ENCODE peak calls at places on chromosome 18, in nine cellular contexts. One of them, this sample, is unnamed.

GRCh38 chr18:48621240-48621639 is 82.4 kb downstream of the CTIF start:
- DNase-seq in left lung: no peak
- DNase-seq in kidney: peak; percentile 48
- DNase-seq in A549: peak; percentile 39
- DNase-seq in cardiac muscle cell: no peak
- DNase-seq in stomach: no peak
- DNase-seq in kidney epithelial cell: no peak
- DNase-seq in uterus: no peak
- DNase-seq in tibial artery: no peak
- DNase-seq in this sample: peak; percentile 47

GRCh38 chr18:37289423-37289822 is 276.2 kb downstream of the CELF4 start:
- DNase-seq in left lung: peak; percentile 24
- DNase-seq in kidney: no peak
- DNase-seq in A549: no peak
- DNase-seq in cardiac muscle cell: no peak
- DNase-seq in stomach: no peak
- DNase-seq in kidney epithelial cell: no peak
- DNase-seq in uterus: no peak
- DNase-seq in tibial artery: no peak
- DNase-seq in this sample: no peak

GRCh38 chr18:35201502-35201901 is 39.3 kb upstream of the ZNF397 start:
- DNase-seq in left lung: no peak
- DNase-seq in kidney: no peak
- DNase-seq in A549: no peak
- DNase-seq in cardiac muscle cell: no peak
- DNase-seq in stomach: no peak
- DNase-seq in kidney epithelial cell: no peak
- DNase-seq in uterus: no peak
- DNase-seq in tibial artery: no peak
- DNase-seq in this sample: no peak

GRCh38 chr18:72197598-72197997 is 346.5 kb downstream of the CBLN2 start:
- DNase-seq in left lung: no peak
- DNase-seq in kidney: no peak
- DNase-seq in A549: no peak
- DNase-seq in cardiac muscle cell: no peak
- DNase-seq in stomach: no peak
- DNase-seq in kidney epithelial cell: no peak
- DNase-seq in uterus: no peak
- DNase-seq in tibial artery: no peak
- DNase-seq in this sample: no peak

GRCh38 chr18:47594063-47594462 is 336.4 kb downstream of the SMAD2 start:
- DNase-seq in left lung: no peak
- DNase-seq in kidney: no peak
- DNase-seq in A549: no peak
- DNase-seq in cardiac muscle cell: no peak
- DNase-seq in stomach: no peak
- DNase-seq in kidney epithelial cell: no peak
- DNase-seq in uterus: no peak
- DNase-seq in tibial artery: no peak
- DNase-seq in this sample: no peak

GRCh38 chr18:33583901-33584300 is 5.9 kb downstream of the ASXL3 start:
- DNase-seq in left lung: no peak
- DNase-seq in kidney: no peak
- DNase-seq in A549: no peak
- DNase-seq in cardiac muscle cell: no peak
- DNase-seq in stomach: no peak
- DNase-seq in kidney epithelial cell: peak; percentile 42
- DNase-seq in uterus: no peak
- DNase-seq in tibial artery: no peak
- DNase-seq in this sample: no peak

GRCh38 chr18:33706391-33706790 is 128.4 kb downstream of the ASXL3 start:
- DNase-seq in left lung: no peak
- DNase-seq in kidney: no peak
- DNase-seq in A549: no peak
- DNase-seq in cardiac muscle cell: no peak
- DNase-seq in stomach: no peak
- DNase-seq in kidney epithelial cell: no peak
- DNase-seq in uterus: no peak
- DNase-seq in tibial artery: no peak
- DNase-seq in this sample: no peak

GRCh38 chr18:77851798-77852197 is 602.1 kb downstream of the GALR1 start:
- DNase-seq in left lung: no peak
- DNase-seq in kidney: no peak
- DNase-seq in A549: no peak
- DNase-seq in cardiac muscle cell: no peak
- DNase-seq in stomach: no peak
- DNase-seq in kidney epithelial cell: no peak
- DNase-seq in uterus: no peak
- DNase-seq in tibial artery: no peak
- DNase-seq in this sample: no peak

GRCh38 chr18:31401156-31402025 is 24.8 kb downstream of the DSG4 start:
- DNase-seq in left lung: no peak
- DNase-seq in kidney: no peak
- DNase-seq in A549: peak; percentile 6
- DNase-seq in cardiac muscle cell: no peak
- DNase-seq in stomach: no peak
- DNase-seq in kidney epithelial cell: peak; percentile 14
- DNase-seq in uterus: no peak
- DNase-seq in tibial artery: no peak
- DNase-seq in this sample: no peak

GRCh38 chr18:79532690-79533058 is 136.9 kb downstream of the NFATC1 start:
- DNase-seq in left lung: no peak
- DNase-seq in kidney: peak; percentile 26
- DNase-seq in A549: no peak
- DNase-seq in cardiac muscle cell: no peak
- DNase-seq in stomach: no peak
- DNase-seq in kidney epithelial cell: no peak
- DNase-seq in uterus: peak; percentile 9
- DNase-seq in tibial artery: no peak
- DNase-seq in this sample: no peak

GRCh38 chr18:27674411-27674810 is 489.3 kb upstream of the CHST9 start:
- DNase-seq in left lung: no peak
- DNase-seq in kidney: no peak
- DNase-seq in A549: no peak
- DNase-seq in cardiac muscle cell: no peak
- DNase-seq in stomach: no peak
- DNase-seq in kidney epithelial cell: no peak
- DNase-seq in uterus: no peak
- DNase-seq in tibial artery: no peak
- DNase-seq in this sample: no peak

GRCh38 chr18:74892066-74892627 is 294.5 kb downstream of the ZNF407 start:
- DNase-seq in left lung: no peak
- DNase-seq in kidney: no peak
- DNase-seq in A549: no peak
- DNase-seq in cardiac muscle cell: no peak
- DNase-seq in stomach: no peak
- DNase-seq in kidney epithelial cell: no peak
- DNase-seq in uterus: no peak
- DNase-seq in tibial artery: no peak
- DNase-seq in this sample: no peak

GRCh38 chr18:38690626-38691025 is 1125.0 kb upstream of the CELF4 start:
- DNase-seq in left lung: no peak
- DNase-seq in kidney: no peak
- DNase-seq in A549: no peak
- DNase-seq in cardiac muscle cell: no peak
- DNase-seq in stomach: no peak
- DNase-seq in kidney epithelial cell: no peak
- DNase-seq in uterus: no peak
- DNase-seq in tibial artery: no peak
- DNase-seq in this sample: no peak

GRCh38 chr18:58723810-58724602 is 52.7 kb downstream of the MALT1 start:
- DNase-seq in left lung: no peak
- DNase-seq in kidney: no peak
- DNase-seq in A549: no peak
- DNase-seq in cardiac muscle cell: no peak
- DNase-seq in stomach: no peak
- DNase-seq in kidney epithelial cell: peak; percentile 18
- DNase-seq in uterus: no peak
- DNase-seq in tibial artery: no peak
- DNase-seq in this sample: no peak

GRCh38 chr18:43772907-43773306 is 495.6 kb upstream of the SYT4 start:
- DNase-seq in left lung: no peak
- DNase-seq in kidney: no peak
- DNase-seq in A549: no peak
- DNase-seq in cardiac muscle cell: peak; percentile 86
- DNase-seq in stomach: no peak
- DNase-seq in kidney epithelial cell: no peak
- DNase-seq in uterus: no peak
- DNase-seq in tibial artery: no peak
- DNase-seq in this sample: no peak

GRCh38 chr18:77765468-77765867 is 515.8 kb downstream of the GALR1 start:
- DNase-seq in left lung: no peak
- DNase-seq in kidney: no peak
- DNase-seq in A549: peak; percentile 10
- DNase-seq in cardiac muscle cell: peak; percentile 63
- DNase-seq in stomach: no peak
- DNase-seq in kidney epithelial cell: no peak
- DNase-seq in uterus: no peak
- DNase-seq in tibial artery: no peak
- DNase-seq in this sample: no peak

GRCh38 chr18:34493099-34493544 is 217.0 kb upstream of the DTNA start:
- DNase-seq in left lung: peak; percentile 79
- DNase-seq in kidney: peak; percentile 87
- DNase-seq in A549: no peak
- DNase-seq in cardiac muscle cell: peak; percentile 61
- DNase-seq in stomach: peak; percentile 28
- DNase-seq in kidney epithelial cell: peak; percentile 66
- DNase-seq in uterus: peak; percentile 36
- DNase-seq in tibial artery: peak; percentile 77
- DNase-seq in this sample: peak; percentile 1

GRCh38 chr18:62324917-62325805 is at the start of gene TNFRSF11A:
- DNase-seq in left lung: peak; percentile 85
- DNase-seq in kidney: peak; percentile 82
- DNase-seq in A549: peak; percentile 38
- DNase-seq in cardiac muscle cell: peak; percentile 78
- DNase-seq in stomach: peak; percentile 77
- DNase-seq in kidney epithelial cell: no peak
- DNase-seq in uterus: no peak
- DNase-seq in tibial artery: no peak
- DNase-seq in this sample: no peak

GRCh38 chr18:74310411-74310810 is 5.2 kb upstream of the C18orf63 start:
- DNase-seq in left lung: no peak
- DNase-seq in kidney: no peak
- DNase-seq in A549: no peak
- DNase-seq in cardiac muscle cell: no peak
- DNase-seq in stomach: no peak
- DNase-seq in kidney epithelial cell: no peak
- DNase-seq in uterus: no peak
- DNase-seq in tibial artery: no peak
- DNase-seq in this sample: no peak

GRCh38 chr18:6624271-6624670 is 105.2 kb upstream of the ARHGAP28 start:
- DNase-seq in left lung: no peak
- DNase-seq in kidney: no peak
- DNase-seq in A549: no peak
- DNase-seq in cardiac muscle cell: no peak
- DNase-seq in stomach: no peak
- DNase-seq in kidney epithelial cell: peak; percentile 44
- DNase-seq in uterus: no peak
- DNase-seq in tibial artery: no peak
- DNase-seq in this sample: peak; percentile 42
- H3K4me3 ChIP-seq in left lung: no peak overlapping the region
- H3K4me3 ChIP-seq in kidney: no peak overlapping the region
- H3K4me3 ChIP-seq in A549: no peak overlapping the region
- H3K4me3 ChIP-seq in cardiac muscle cell: no peak overlapping the region
- H3K4me3 ChIP-seq in stomach: no peak overlapping the region
- H3K4me3 ChIP-seq in kidney epithelial cell: no peak overlapping the region
- H3K4me3 ChIP-seq in uterus: no peak overlapping the region
- H3K4me3 ChIP-seq in tibial artery: no peak overlapping the region
- H3K4me3 ChIP-seq in this sample: no peak overlapping the region

DNA sequence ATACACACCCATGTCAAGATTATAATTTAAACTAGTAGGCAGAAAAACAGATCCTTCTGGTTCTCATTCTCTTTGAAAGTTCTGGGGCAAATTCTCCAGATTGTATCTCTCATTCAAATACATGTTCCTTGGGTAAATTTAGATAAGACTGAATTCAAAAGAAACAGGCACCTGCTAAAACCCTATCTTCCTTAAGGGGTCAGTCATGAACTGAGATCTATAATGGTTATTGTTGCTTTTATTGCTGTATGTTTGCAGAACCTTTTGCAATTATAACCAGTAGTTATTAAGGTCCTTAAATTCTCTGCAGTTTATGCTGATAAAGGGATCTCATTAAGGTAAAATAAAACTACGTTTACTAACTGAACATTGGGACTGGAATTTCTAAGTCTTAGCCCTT is 83.5 kb downstream of the MYO5B start:
- DNase-seq in left lung: no peak
- DNase-seq in kidney: no peak
- DNase-seq in A549: no peak
- DNase-seq in cardiac muscle cell: no peak
- DNase-seq in stomach: no peak
- DNase-seq in kidney epithelial cell: no peak
- DNase-seq in uterus: no peak
- DNase-seq in tibial artery: no peak
- DNase-seq in this sample: no peak
- TF ChIP-seq CTCF in left lung: no peak
- TF ChIP-seq CTCF in kidney: peak; percentile 10
- TF ChIP-seq CTCF in A549: no peak
- TF ChIP-seq CTCF in cardiac muscle cell: no peak
- TF ChIP-seq CTCF in stomach: no peak
- TF ChIP-seq CTCF in kidney epithelial cell: peak; percentile 19
- TF ChIP-seq CTCF in uterus: no peak
- TF ChIP-seq CTCF in tibial artery: no peak
- TF ChIP-seq CTCF in this sample: no peak

GRCh38 chr18:55478301-55478660 is 109.7 kb downstream of the TCF4 start:
- DNase-seq in left lung: no peak
- DNase-seq in kidney: no peak
- DNase-seq in A549: no peak
- DNase-seq in cardiac muscle cell: no peak
- DNase-seq in stomach: no peak
- DNase-seq in kidney epithelial cell: no peak
- DNase-seq in uterus: no peak
- DNase-seq in tibial artery: no peak
- DNase-seq in this sample: no peak
- H3K4me3 ChIP-seq in left lung: no peak overlapping the region
- H3K4me3 ChIP-seq in kidney: no peak overlapping the region
- H3K4me3 ChIP-seq in A549: no peak overlapping the region
- H3K4me3 ChIP-seq in cardiac muscle cell: no peak overlapping the region
- H3K4me3 ChIP-seq in stomach: peak overlapping the region; percentile 43
- H3K4me3 ChIP-seq in kidney epithelial cell: no peak overlapping the region
- H3K4me3 ChIP-seq in uterus: peak overlapping the region; percentile 39
- H3K4me3 ChIP-seq in tibial artery: peak overlapping the region; percentile 54
- H3K4me3 ChIP-seq in this sample: peak overlapping the region; percentile 45

DNA sequence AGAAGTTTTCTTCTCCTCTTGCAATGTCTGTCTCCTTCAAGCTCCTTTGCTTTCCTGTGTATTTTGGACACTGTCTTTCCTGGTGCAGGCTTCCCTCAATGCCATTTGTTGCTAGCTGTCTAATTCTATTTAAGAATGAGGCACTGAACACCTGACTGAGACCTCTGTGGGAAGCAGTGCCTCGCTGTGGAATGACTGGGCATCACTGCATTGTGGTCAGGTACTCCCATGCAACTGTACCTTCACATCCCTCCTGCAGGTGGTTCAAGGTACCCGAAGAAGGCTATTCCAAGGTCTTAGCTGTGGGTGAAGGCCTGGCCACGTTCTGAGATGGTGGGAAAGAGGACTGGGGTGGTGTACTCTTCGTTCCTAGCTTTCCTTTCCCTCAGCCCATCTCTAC is 152.8 kb upstream of the CTAGE1 start:
- DNase-seq in left lung: no peak
- DNase-seq in kidney: no peak
- DNase-seq in A549: no peak
- DNase-seq in cardiac muscle cell: no peak
- DNase-seq in stomach: no peak
- DNase-seq in kidney epithelial cell: no peak
- DNase-seq in uterus: no peak
- DNase-seq in tibial artery: no peak
- DNase-seq in this sample: no peak
- TF ChIP-seq CTCF in left lung: no peak
- TF ChIP-seq CTCF in kidney: no peak
- TF ChIP-seq CTCF in A549: no peak
- TF ChIP-seq CTCF in cardiac muscle cell: no peak
- TF ChIP-seq CTCF in stomach: no peak
- TF ChIP-seq CTCF in kidney epithelial cell: no peak
- TF ChIP-seq CTCF in uterus: no peak
- TF ChIP-seq CTCF in tibial artery: no peak
- TF ChIP-seq CTCF in this sample: no peak

This sample was measured in HFF-Myc.